ENCODE peak calls at places on chromosomes 5 and 9, in seven cellular contexts. T, Q, J, G, Y, W and N are unnamed samples.

GRCh38 chr5:68395844-68396523 is 180.4 kb downstream of the PIK3R1 start:
- DNase-seq in T (no peak), Q (no peak), W (no peak), G (no peak), Y (no peak), J (no peak), N (no peak)

GRCh38 chr9:123929177-123929869 is 603 bp downstream of the DENND1A start:
- DNase-seq in T (no peak), Q (no peak), W (peak), G (no peak), J (peak), Y (no peak), N (no peak)

GRCh38 chr5:43875741-43876140 is 272.8 kb downstream of the NNT start:
- DNase-seq in J (no peak), Q (no peak), W (peak), Y (no peak), G (no peak), T (no peak), N (no peak)

GRCh38 chr9:133967024-133967741 is 24.9 kb downstream of the VAV2 start:
- DNase-seq in J (no peak), T (no peak), Q (no peak), W (peak), G (no peak), Y (no peak), N (peak)

GRCh38 chr5:137215261-137215660 is 283.9 kb downstream of the SPOCK1 start:
- DNase-seq in J (no peak), W (no peak), G (no peak), Y (no peak), T (no peak), Q (no peak), N (no peak)

GRCh38 chr9:123615381-123615780 is 259.4 kb downstream of the CRB2 start:
- DNase-seq in T (peak), G (no peak), W (no peak), J (no peak), Q (no peak), Y (no peak), N (no peak)

GRCh38 chr9:79014929-79015699 is 556.7 kb upstream of the TLE4 start:
- DNase-seq in T (no peak), W (peak), Y (no peak), Q (no peak), J (no peak), G (no peak), N (peak)

GRCh38 chr5:124001216-124001615 is 489.2 kb downstream of the CSNK1G3 start:
- DNase-seq in J (no peak), Y (no peak), G (no peak), T (peak), Q (peak), W (no peak), N (no peak)

GRCh38 chr9:109460576-109460975 is 37.5 kb downstream of the PTPN3 start:
- DNase-seq in T (no peak), J (no peak), Q (no peak), G (no peak), W (no peak), Y (no peak), N (no peak)

DNA sequence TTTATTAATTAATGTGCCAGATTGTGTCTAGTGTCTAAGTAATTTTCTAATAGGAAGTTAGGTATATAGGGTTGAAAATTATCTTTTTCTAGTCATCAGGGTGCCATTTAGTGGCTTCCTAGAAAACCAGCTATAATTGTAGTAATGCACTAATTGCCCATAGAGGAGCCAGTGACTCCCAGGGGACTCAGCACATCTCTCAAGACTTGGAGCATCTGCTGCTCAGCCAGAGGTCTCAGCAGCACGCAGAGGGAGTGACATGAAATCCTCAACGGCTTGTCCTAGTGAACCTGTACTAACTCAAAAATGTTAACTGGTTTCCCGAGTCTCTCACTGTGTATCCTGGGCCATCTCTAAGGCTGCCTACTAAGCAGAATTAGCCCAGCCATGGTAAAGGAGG is 78.2 kb upstream of the MAN2A1 start:
- DNase-seq in G (no peak), W (no peak), Q (no peak), Y (no peak), J (no peak), T (no peak), N (no peak)
- H3K4me2 ChIP-seq in G (no peak), W (no peak), Q (no peak), Y (no peak), J (no peak), T (no peak), N (no peak)

GRCh38 chr5:98930972-98931762 is 2.4 kb upstream of the CHD1 start:
- DNase-seq in W (no peak), Q (no peak), J (no peak), G (no peak), T (no peak), Y (no peak), N (no peak)

GRCh38 chr5:98929123-98929981 is 545 bp upstream of the CHD1 start:
- DNase-seq in W (peak), G (peak), Y (peak), J (peak), T (peak), Q (peak), N (peak)

GRCh38 chr5:98927988-98928801 is 612 bp downstream of the CHD1 start:
- DNase-seq in Y (no peak), Q (peak), T (peak), W (peak), J (peak), G (peak), N (peak)

GRCh38 chr5:98928802-98929122 is at the start of gene CHD1:
- DNase-seq in J (peak), Y (peak), G (peak), T (peak), W (no peak), Q (peak), N (peak)

GRCh38 chr5:98929982-98930355 is 1.2 kb upstream of the CHD1 start:
- DNase-seq in G (no peak), Q (no peak), T (no peak), W (no peak), J (no peak), Y (no peak), N (no peak)
- H2BK5ac ChIP-seq in G (no peak), Q (no peak), T (no peak), W (no peak), J (no peak), Y (no peak), N (no peak)

DNA sequence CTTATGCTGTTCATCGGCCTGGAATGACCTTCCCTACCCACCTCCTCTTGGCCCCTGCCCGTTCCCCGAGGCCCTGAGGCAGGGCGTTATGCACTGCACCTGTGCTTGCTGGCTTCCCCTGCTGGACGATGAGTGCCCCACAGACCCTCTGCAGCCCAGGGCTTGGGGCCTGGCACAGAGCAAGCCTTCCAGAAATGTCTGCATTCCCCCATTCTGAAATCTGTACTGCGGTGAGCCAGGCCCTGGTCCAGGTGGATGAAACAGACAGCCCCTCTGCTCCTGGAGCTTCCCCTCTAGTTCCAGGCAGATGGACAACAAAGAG is 35.0 kb downstream of the UNC5A start:
- DNase-seq in G (no peak), J (no peak), W (no peak), Y (no peak), T (no peak), Q (no peak), N (no peak)
- H3K4me2 ChIP-seq in G (no peak), J (no peak), W (no peak), Y (no peak), T (no peak), Q (no peak), N (no peak)

GRCh38 chr5:100590867-100591266 is 55.7 kb downstream of the FAM174A start:
- DNase-seq in W (no peak), Y (no peak), G (no peak), T (no peak), J (no peak), Q (no peak), N (no peak)
- H2BK5ac ChIP-seq in W (no peak), Y (no peak), G (no peak), T (no peak), J (no peak), Q (no peak), N (no peak)

GRCh38 chr5:131256507-131256823 is 7.4 kb upstream of the CDC42SE2 start:
- DNase-seq in J (no peak), Y (no peak), Q (no peak), G (no peak), T (no peak), W (no peak), N (no peak)
- H3K4me2 ChIP-seq in J (no peak), Y (no peak), Q (no peak), G (no peak), T (no peak), W (no peak), N (no peak)